ENCODE peak calls at places on chromosome 11, in four cellular contexts. K is lower lobe of right lung, D is upper lobe of right lung, V is astrocyte. S is an unnamed sample. For H3K4me1, the result is how much of the 10 kb centered on the place peaks cover.

GRCh38 chr11:12270215-12270797 is 107.1 kb upstream of the PARVA start:
- DNase-seq in K (no peak), D (no peak), V (no peak), S (no peak)

GRCh38 chr11:95915051-95915450 is 8.9 kb downstream of the MTMR2 start:
- DNase-seq in K (no peak), D (no peak), V (peak), S (no peak)

GRCh38 chr11:116680349-116681125 is 92.2 kb downstream of the BUD13 start:
- DNase-seq in K (no peak), D (no peak), V (no peak), S (no peak)

GRCh38 chr11:47220401-47220821 is 5.6 kb downstream of the DDB2 start:
- DNase-seq in K (no peak), D (no peak), V (peak), S (no peak)

GRCh38 chr11:44928807-44929206 is 21.9 kb downstream of the TP53I11 start:
- DNase-seq in K (no peak), D (no peak), V (no peak), S (no peak)

GRCh38 chr11:30329150-30329940 is 6.4 kb downstream of the ARL14EP start:
- DNase-seq in K (no peak), D (no peak), V (no peak), S (no peak)

GRCh38 chr11:32891657-32892354 is 805 bp upstream of the QSER1 start:
- DNase-seq in K (no peak), D (no peak), V (no peak), S (no peak)

GRCh38 chr11:34426766-34427170 is 12.0 kb upstream of the CAT start:
- DNase-seq in K (no peak), D (no peak), V (peak), S (no peak)

GRCh38 chr11:117830674-117831351 is 6.3 kb upstream of the FXYD2 start:
- DNase-seq in K (no peak), D (no peak), V (no peak), S (no peak)

GRCh38 chr11:32440920-32441319 is 5.6 kb upstream of the WT1 start:
- DNase-seq in K (no peak), D (no peak), V (no peak), S (no peak)

GRCh38 chr11:5722622-5723021 is 13.6 kb upstream of the OR56B1 start:
- DNase-seq in K (no peak), D (no peak), V (no peak), S (no peak)

GRCh38 chr11:71138737-71139425 is 113.5 kb downstream of the SHANK2 start:
- DNase-seq in K (no peak), D (peak), V (no peak), S (no peak)

GRCh38 chr11:69915501-69916250 is 96.5 kb upstream of the FGF3 start:
- DNase-seq in K (peak), D (peak), V (peak), S (peak)

GRCh38 chr11:9016916-9017642 is 13.3 kb upstream of the NRIP3 start:
- DNase-seq in K (no peak), D (no peak), V (no peak), S (no peak)

GRCh38 chr11:7904910-7905309 is 26.2 kb downstream of the OR10A6 start:
- DNase-seq in K (no peak), D (no peak), V (peak), S (no peak)

GRCh38 chr11:38530226-38530625 is 1932.2 kb upstream of the RAG2 start:
- DNase-seq in K (no peak), D (no peak), V (peak), S (no peak)

GRCh38 chr11:14669958-14670357 is 26.4 kb downstream of the PDE3B start:
- DNase-seq in K (no peak), D (no peak), V (no peak), S (no peak)

GRCh38 chr11:121576531-121576930 is 123.8 kb upstream of the SORL1-AS1 start:
- DNase-seq in K (no peak), D (no peak), V (no peak), S (no peak)

GRCh38 chr11:119094816-119095065 is 6.9 kb downstream of the DPAGT1 start:
- DNase-seq in K (peak), D (peak), V (peak), S (peak)

GRCh38 chr11:115924744-115925567 is 420.7 kb upstream of the CADM1 start:
- DNase-seq in K (no peak), D (no peak), V (peak), S (no peak)

GRCh38 chr11:126989942-126990715 is 10.4 kb downstream of the KIRREL3 start:
- DNase-seq in K (peak), D (peak), V (peak), S (peak)

GRCh38 chr11:8192016-8192895 is 23.4 kb upstream of the RIC3 start:
- DNase-seq in K (peak), D (no peak), V (peak), S (peak)

GRCh38 chr11:111936045-111936400 is 1.1 kb upstream of the DIXDC1 start:
- DNase-seq in K (no peak), D (no peak), V (no peak), S (no peak)
- H3K4me3 ChIP-seq in K (no peak), D (peak), V (peak), S (no peak)

GRCh38 chr11:10655227-10655626 is 38.3 kb downstream of the IRAG1 start:
- DNase-seq in K (no peak), D (no peak), V (no peak), S (no peak)
- H3K4me1 ChIP-seq in K (half or more), D (half or more), V (half or more), S (under half)

DNA sequence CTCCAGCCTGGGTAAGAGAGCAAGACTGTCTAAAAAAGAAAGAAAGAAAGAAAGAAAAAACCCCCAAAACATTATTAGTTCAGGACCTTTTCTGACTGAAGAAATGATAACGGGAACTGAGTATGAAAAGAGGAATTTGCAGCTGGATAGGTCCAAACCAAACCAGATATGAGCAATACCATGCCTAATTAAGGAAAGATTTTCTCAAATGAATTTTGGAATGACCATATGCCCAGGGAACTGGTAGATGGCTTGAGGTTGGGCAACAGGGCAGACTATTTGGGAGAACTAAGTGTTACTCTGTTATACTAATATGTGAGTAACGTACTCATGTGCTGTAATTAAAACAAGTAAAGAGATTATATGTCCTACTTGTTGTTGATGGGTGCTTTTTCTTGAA is 186.1 kb downstream of the TMEM135 start:
- DNase-seq in K (no peak), D (no peak), V (peak), S (no peak)
- H3K4me3 ChIP-seq in K (no peak), D (no peak), V (no peak), S (no peak)

GRCh38 chr11:122746611-122747305 is 91.2 kb downstream of the UBASH3B start:
- DNase-seq in K (no peak), D (peak), V (no peak), S (no peak)

GRCh38 chr11:122748968-122749687 is 89.2 kb upstream of the CRTAM start:
- DNase-seq in K (no peak), D (peak), V (peak), S (no peak)

GRCh38 chr11:122745111-122745510 is 89.6 kb downstream of the UBASH3B start:
- DNase-seq in K (no peak), D (no peak), V (no peak), S (no peak)

GRCh38 chr11:122746050-122746478 is 90.5 kb downstream of the UBASH3B start:
- DNase-seq in K (no peak), D (peak), V (no peak), S (no peak)

GRCh38 chr11:122747358-122747757 is 90.9 kb upstream of the CRTAM start:
- DNase-seq in K (no peak), D (no peak), V (no peak), S (no peak)
- H3K4me1 ChIP-seq in K (half or more), D (under half), V (under half), S (under half)

DNA sequence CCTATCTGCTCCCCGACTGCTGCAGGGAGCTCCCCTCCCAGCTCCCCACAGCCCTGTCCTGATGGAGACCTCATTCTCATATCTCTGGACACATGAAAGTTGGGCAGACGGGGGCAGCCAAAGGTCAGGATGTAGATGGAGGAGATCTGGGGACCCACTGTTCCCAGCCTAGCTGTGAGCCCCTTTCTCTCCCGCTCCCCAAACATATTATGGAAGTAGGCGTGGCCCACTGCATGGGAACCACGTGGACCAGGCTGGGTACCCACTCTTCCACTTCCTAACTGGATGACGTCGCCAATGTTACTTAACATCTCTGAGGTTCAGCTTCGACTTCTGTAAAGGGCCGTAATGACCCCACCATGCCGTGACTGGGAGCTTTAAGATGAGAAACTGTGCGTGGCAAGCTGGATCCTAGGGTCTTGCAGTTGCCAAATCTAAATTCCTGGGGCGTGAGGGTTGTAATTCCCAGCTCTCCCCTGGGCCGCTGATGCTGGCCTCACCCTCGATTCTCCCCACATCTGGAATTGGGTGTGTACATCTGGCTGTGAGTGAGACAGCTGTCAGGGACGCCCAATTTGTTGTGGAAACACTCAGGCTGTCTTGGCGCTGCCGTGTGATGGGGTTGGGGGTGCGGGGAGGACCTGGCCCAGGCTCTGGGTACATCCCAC is 1.8 kb downstream of the CDC42EP2 start:
- DNase-seq in K (peak), D (no peak), V (peak), S (peak)
- H3K4me3 ChIP-seq in K (peak), D (peak), V (peak), S (peak)

GRCh38 chr11:57314221-57314973 is 10.4 kb downstream of the TNKS1BP1 start:
- DNase-seq in K (no peak), D (peak), V (no peak), S (no peak)
- H3K4me1 ChIP-seq in K (half or more), D (half or more), V (under half), S (under half)

DNA sequence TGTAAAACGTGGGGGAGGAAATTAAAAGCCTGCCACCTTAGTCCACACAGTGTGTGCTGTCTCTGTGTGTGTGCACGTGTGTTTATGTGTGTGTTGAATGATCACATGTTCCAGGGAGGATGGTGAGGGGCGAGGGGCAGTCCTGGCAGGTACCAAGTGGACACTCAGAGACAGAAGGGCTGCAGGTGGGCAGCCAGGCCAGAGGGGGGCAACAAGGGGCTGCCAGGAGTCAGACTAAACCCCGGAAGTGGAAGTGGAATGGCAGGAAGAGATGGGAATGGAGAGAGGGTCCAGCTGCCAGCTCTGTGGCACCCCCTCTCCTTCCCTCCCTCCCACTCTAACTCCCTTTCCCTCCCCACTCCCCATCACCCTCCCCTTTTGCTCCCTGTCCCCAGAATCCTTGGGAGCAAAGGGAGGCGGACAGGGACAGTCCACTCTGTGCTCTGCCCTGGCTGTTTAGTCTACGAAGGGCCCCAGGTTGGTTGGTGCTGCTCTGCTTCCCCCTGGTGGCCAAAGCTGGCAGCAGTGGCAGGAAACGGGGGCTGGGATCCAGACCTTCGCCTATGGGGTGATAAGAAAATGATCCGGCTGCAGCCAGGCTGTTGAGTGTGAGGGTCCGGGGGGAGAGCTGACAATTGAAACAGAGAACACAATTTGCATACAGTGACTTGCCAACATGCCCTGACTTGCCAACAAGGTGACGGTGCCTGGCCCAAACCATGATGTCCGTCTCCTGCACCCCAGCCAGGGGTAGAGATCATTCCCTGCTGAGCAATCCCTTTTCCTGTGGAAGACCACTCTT is 24.4 kb downstream of the P2RY2 start:
- DNase-seq in K (peak), D (peak), V (peak), S (peak)
- H3K4me3 ChIP-seq in K (peak), D (no peak), V (no peak), S (no peak)

S was measured in right cardiac atrium.